ENCODE peak calls at places on chromosomes 16 and 17, in seven cellular contexts. W is suprapubic skin, P is A549, I is ascending aorta, A is Panc1, C is tibial artery, G is GM23248. V is an unnamed sample. For H3K4me1, the result is how much of the 10 kb centered on the place peaks cover.

GRCh38 chr17:10021239-10021638 is 116.2 kb upstream of the RCVRN start:
- DNase-seq in W (no peak), P (no peak), I (no peak), A (no peak), C (no peak), G (no peak), V (no peak)

GRCh38 chr17:14156689-14157088 is 80.0 kb downstream of the CDRT15 start:
- DNase-seq in W (no peak), P (no peak), I (no peak), A (no peak), C (no peak), G (peak), V (no peak)

GRCh38 chr17:72846399-72846798 is 246.1 kb downstream of the SLC39A11 start:
- DNase-seq in W (no peak), P (no peak), I (no peak), A (no peak), C (no peak), G (no peak), V (no peak)

GRCh38 chr17:19718041-19718612 is 1.7 kb upstream of the SLC47A2 start:
- DNase-seq in W (no peak), P (no peak), I (no peak), A (no peak), C (no peak), G (no peak), V (no peak)

GRCh38 chr17:63571632-63572310 is 21.5 kb downstream of the DCAF7 start:
- DNase-seq in W (no peak), P (no peak), I (no peak), A (no peak), C (no peak), G (peak), V (no peak)

GRCh38 chr16:30741461-30741914 is 6.7 kb upstream of the PHKG2 start:
- DNase-seq in W (peak), P (peak), I (no peak), A (peak), C (peak), G (peak), V (no peak)

GRCh38 chr16:87725596-87726235 is 40.1 kb downstream of the KLHDC4 start:
- DNase-seq in W (no peak), P (no peak), I (no peak), A (no peak), C (no peak), G (no peak), V (no peak)

GRCh38 chr16:72013888-72014538 is 5.5 kb downstream of the DHODH start:
- DNase-seq in W (no peak), P (no peak), I (no peak), A (no peak), C (no peak), G (no peak), V (no peak)

GRCh38 chr16:56041556-56042140 is 149.6 kb upstream of the GNAO1 start:
- DNase-seq in W (no peak), P (peak), I (no peak), A (no peak), C (no peak), G (peak), V (peak)

GRCh38 chr16:57993897-57994296 is 6.6 kb downstream of the ZNF319 start:
- DNase-seq in W (no peak), P (no peak), I (no peak), A (no peak), C (no peak), G (no peak), V (no peak)

GRCh38 chr17:16926591-16927451 is 45.1 kb downstream of the TNFRSF13B start:
- DNase-seq in W (no peak), P (no peak), I (peak), A (no peak), C (peak), G (no peak), V (no peak)

GRCh38 chr16:89020068-89020924 is 43.3 kb upstream of the CBFA2T3 start:
- DNase-seq in W (no peak), P (no peak), I (no peak), A (no peak), C (no peak), G (no peak), V (no peak)

GRCh38 chr17:30235386-30236296 is at the start of gene SLC6A4:
- DNase-seq in W (no peak), P (peak), I (peak), A (no peak), C (no peak), G (peak), V (no peak)

GRCh38 chr17:51585514-51586104 is 325.3 kb downstream of the UTP18 start:
- DNase-seq in W (no peak), P (peak), I (no peak), A (no peak), C (no peak), G (no peak), V (peak)

GRCh38 chr17:72158895-72159885 is 38.4 kb downstream of the SOX9 start:
- DNase-seq in W (no peak), P (no peak), I (no peak), A (no peak), C (no peak), G (no peak), V (no peak)

GRCh38 chr16:46573008-46573833 is 48.0 kb downstream of the SHCBP1 start:
- DNase-seq in W (no peak), P (peak), I (no peak), A (no peak), C (no peak), G (peak), V (no peak)

GRCh38 chr17:44334315-44335181 is 9.9 kb upstream of the SLC25A39 start:
- DNase-seq in W (peak), P (no peak), I (no peak), A (no peak), C (no peak), G (no peak), V (no peak)

GRCh38 chr17:35051579-35052239 is 11.8 kb downstream of the RFFL start:
- DNase-seq in W (no peak), P (no peak), I (no peak), A (no peak), C (no peak), G (peak), V (no peak)

GRCh38 chr16:19926449-19927390 is 42.1 kb upstream of the GPRC5B start:
- DNase-seq in W (no peak), P (no peak), I (no peak), A (no peak), C (no peak), G (peak), V (no peak)

GRCh38 chr16:69109486-69110270 is 4.2 kb downstream of the HAS3 start:
- DNase-seq in W (peak), P (no peak), I (no peak), A (no peak), C (peak), G (no peak), V (no peak)

GRCh38 chr17:28385037-28385797 is 13.7 kb downstream of the SARM1 start:
- DNase-seq in W (peak), P (no peak), I (no peak), A (no peak), C (no peak), G (no peak), V (no peak)

GRCh38 chr16:56767018-56767417 is 37.1 kb downstream of the NUP93 start:
- DNase-seq in W (no peak), P (no peak), I (no peak), A (no peak), C (no peak), G (no peak), V (no peak)

GRCh38 chr17:3993493-3994220 is 29.4 kb upstream of the ATP2A3 start:
- DNase-seq in W (peak), P (no peak), I (no peak), A (no peak), C (peak), G (no peak), V (no peak)

GRCh38 chr17:69286257-69286656 is 40.7 kb downstream of the ABCA5 start:
- DNase-seq in W (no peak), P (no peak), I (no peak), A (no peak), C (no peak), G (peak), V (no peak)

GRCh38 chr17:79845601-79845949 is 6.3 kb upstream of the CBX4 start:
- DNase-seq in W (no peak), P (peak), I (no peak), A (no peak), C (no peak), G (peak), V (no peak)

GRCh38 chr16:49532243-49532870 is 158.8 kb downstream of the C16orf78 start:
- DNase-seq in W (no peak), P (no peak), I (no peak), A (no peak), C (no peak), G (no peak), V (no peak)

GRCh38 chr17:63911657-63912100 is 621 bp upstream of the CSHL1 start:
- DNase-seq in W (peak), P (peak), I (peak), A (peak), C (no peak), G (peak), V (no peak)

GRCh38 chr16:80007216-80007615 is 406.7 kb upstream of the MAF start:
- DNase-seq in W (no peak), P (no peak), I (no peak), A (no peak), C (no peak), G (no peak), V (no peak)

GRCh38 chr17:45355087-45355486 is 38.3 kb upstream of the MAP3K14 start:
- DNase-seq in W (peak), P (no peak), I (peak), A (no peak), C (no peak), G (no peak), V (no peak)

GRCh38 chr17:66018786-66019185 is 173.1 kb downstream of the CEP112 start:
- DNase-seq in W (no peak), P (no peak), I (no peak), A (no peak), C (no peak), G (no peak), V (no peak)

GRCh38 chr17:38719943-38720641 is 10.0 kb upstream of the CISD3 start:
- DNase-seq in W (no peak), P (no peak), I (no peak), A (no peak), C (no peak), G (no peak), V (peak)
- H3K4me1 ChIP-seq in W (under half), P (under half), I (under half), A (under half), C (under half), G (under half), V (under half)

GRCh38 chr16:3355589-3355988 is at the start of gene OR2C1:
- DNase-seq in W (no peak), P (no peak), I (no peak), A (no peak), C (no peak), G (no peak), V (no peak)

GRCh38 chr16:3358884-3359283 is 3.2 kb downstream of the OR2C1 start:
- DNase-seq in W (no peak), P (no peak), I (no peak), A (no peak), C (no peak), G (no peak), V (no peak)

GRCh38 chr16:3356118-3356517 is 429 bp downstream of the OR2C1 start:
- DNase-seq in W (no peak), P (no peak), I (no peak), A (no peak), C (no peak), G (no peak), V (no peak)
- H3K4me3 ChIP-seq in W (no peak), P (no peak), I (no peak), A (no peak), C (no peak), G (no peak), V (no peak)

DNA sequence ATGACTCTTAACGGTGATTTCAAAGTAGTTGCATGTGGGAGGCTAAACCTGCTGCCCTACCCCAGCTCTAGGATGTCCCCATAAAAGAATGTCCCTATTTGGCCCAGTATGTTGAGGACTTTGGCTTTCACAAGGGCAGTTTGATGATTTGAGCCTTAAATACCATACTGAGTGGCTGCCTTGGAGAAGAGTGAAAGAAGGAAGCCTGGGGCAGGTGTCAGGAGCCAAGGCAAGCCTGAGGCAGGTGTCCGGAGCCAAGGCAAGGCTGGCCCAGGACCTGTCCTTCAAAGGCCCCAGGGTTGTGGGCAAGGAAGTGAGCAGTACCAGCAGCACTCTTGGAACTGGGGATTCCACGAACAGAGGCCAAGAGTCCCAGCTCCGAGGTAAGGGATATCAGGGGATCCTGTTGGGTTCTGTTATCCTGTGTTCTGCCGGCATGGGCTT is 18.6 kb downstream of the ST6GALNAC2 start:
- DNase-seq in W (no peak), P (no peak), I (no peak), A (no peak), C (no peak), G (no peak), V (no peak)
- H3K4me1 ChIP-seq in W (under half), P (under half), I (under half), A (half or more), C (under half), G (under half), V (under half)

GRCh38 chr17:6654816-6655731 is 3.5 kb downstream of the C17orf100 start:
- DNase-seq in W (no peak), P (no peak), I (no peak), A (no peak), C (no peak), G (no peak), V (no peak)

GRCh38 chr17:6660765-6661463 is 9.4 kb downstream of the C17orf100 start:
- DNase-seq in W (peak), P (no peak), I (no peak), A (no peak), C (no peak), G (no peak), V (no peak)

GRCh38 chr17:6661464-6661848 is 9.9 kb downstream of the C17orf100 start:
- DNase-seq in W (peak), P (no peak), I (no peak), A (no peak), C (no peak), G (no peak), V (no peak)

GRCh38 chr17:6660101-6660500 is 8.5 kb downstream of the C17orf100 start:
- DNase-seq in W (no peak), P (no peak), I (no peak), A (no peak), C (no peak), G (no peak), V (no peak)

DNA sequence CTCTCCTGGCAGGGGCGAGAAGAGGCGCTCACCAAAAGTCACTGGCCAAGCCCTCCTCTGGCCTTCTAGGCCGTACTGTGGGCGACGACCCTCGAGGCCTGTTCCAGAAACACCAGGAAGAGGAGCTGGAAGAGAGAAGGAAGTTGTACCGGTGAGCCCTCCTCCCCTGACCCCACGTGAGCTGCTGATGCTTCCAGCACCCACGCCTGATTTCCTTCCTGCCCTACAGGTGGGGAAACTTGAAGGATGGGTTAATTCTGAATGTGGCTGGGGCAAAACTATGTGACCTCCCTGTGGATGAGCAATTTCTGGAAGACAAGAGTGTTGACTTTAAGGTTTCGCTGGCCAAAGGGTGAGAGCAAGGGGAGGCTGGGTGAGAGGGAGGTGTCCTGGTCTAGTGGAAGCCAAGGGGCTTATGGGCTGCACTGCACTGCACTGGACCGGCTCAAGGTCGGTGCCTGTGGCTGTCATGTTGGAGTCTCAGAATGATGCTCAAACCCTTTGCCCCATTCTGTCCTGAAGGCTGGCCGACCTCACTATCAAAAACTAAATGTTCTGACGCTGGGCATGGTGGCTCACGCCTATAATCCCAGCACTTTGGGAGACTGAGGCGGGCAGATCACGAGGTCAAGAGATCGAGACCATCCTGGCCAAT is 6.2 kb downstream of the C17orf100 start:
- DNase-seq in W (no peak), P (no peak), I (no peak), A (no peak), C (no peak), G (no peak), V (no peak)
- H3K4me3 ChIP-seq in W (peak), P (no peak), I (no peak), A (no peak), C (no peak), G (no peak), V (peak)

GRCh38 chr16:75250809-75251279 is 580 bp downstream of the BCAR1 start:
- DNase-seq in W (no peak), P (peak), I (peak), A (no peak), C (peak), G (peak), V (no peak)

GRCh38 chr16:75252049-75252864 is 833 bp upstream of the BCAR1 start:
- DNase-seq in W (no peak), P (no peak), I (no peak), A (no peak), C (peak), G (peak), V (no peak)

GRCh38 chr16:75252946-75253911 is 1.8 kb upstream of the BCAR1 start:
- DNase-seq in W (peak), P (no peak), I (peak), A (no peak), C (peak), G (peak), V (peak)

GRCh38 chr16:75250089-75250808 is 1.2 kb downstream of the BCAR1 start:
- DNase-seq in W (no peak), P (peak), I (peak), A (no peak), C (peak), G (peak), V (no peak)

GRCh38 chr16:75251280-75252048 is at the start of gene BCAR1:
- DNase-seq in W (no peak), P (peak), I (peak), A (no peak), C (peak), G (peak), V (no peak)
- H3K4me1 ChIP-seq in W (half or more), P (half or more), I (half or more), A (half or more), C (half or more), G (half or more), V (under half)

GRCh38 chr17:67456103-67456502 is 79.0 kb downstream of the PITPNC1 start:
- DNase-seq in W (no peak), P (no peak), I (no peak), A (no peak), C (no peak), G (no peak), V (no peak)

GRCh38 chr17:67449885-67450755 is 73.0 kb downstream of the PITPNC1 start:
- DNase-seq in W (no peak), P (no peak), I (peak), A (no peak), C (no peak), G (no peak), V (no peak)

GRCh38 chr17:67449065-67449464 is 72.0 kb downstream of the PITPNC1 start:
- DNase-seq in W (no peak), P (no peak), I (no peak), A (no peak), C (no peak), G (no peak), V (no peak)

GRCh38 chr17:67456889-67457288 is 79.8 kb downstream of the PITPNC1 start:
- DNase-seq in W (no peak), P (no peak), I (peak), A (no peak), C (no peak), G (no peak), V (no peak)

GRCh38 chr17:67452681-67453554 is 75.8 kb downstream of the PITPNC1 start:
- DNase-seq in W (no peak), P (no peak), I (peak), A (no peak), C (no peak), G (no peak), V (no peak)
- H3K4me3 ChIP-seq in W (no peak), P (no peak), I (no peak), A (no peak), C (no peak), G (no peak), V (no peak)

GRCh38 chr17:57720636-57721035 is 24.5 kb downstream of the CCDC182 start:
- DNase-seq in W (peak), P (no peak), I (no peak), A (no peak), C (peak), G (no peak), V (no peak)

GRCh38 chr17:57721967-57722703 is 23.0 kb downstream of the CCDC182 start:
- DNase-seq in W (no peak), P (no peak), I (no peak), A (no peak), C (peak), G (no peak), V (no peak)

GRCh38 chr17:57723427-57724037 is 21.6 kb downstream of the CCDC182 start:
- DNase-seq in W (no peak), P (no peak), I (no peak), A (no peak), C (peak), G (no peak), V (no peak)

GRCh38 chr17:57724038-57724728 is 20.9 kb downstream of the CCDC182 start:
- DNase-seq in W (no peak), P (no peak), I (no peak), A (no peak), C (no peak), G (no peak), V (no peak)

DNA sequence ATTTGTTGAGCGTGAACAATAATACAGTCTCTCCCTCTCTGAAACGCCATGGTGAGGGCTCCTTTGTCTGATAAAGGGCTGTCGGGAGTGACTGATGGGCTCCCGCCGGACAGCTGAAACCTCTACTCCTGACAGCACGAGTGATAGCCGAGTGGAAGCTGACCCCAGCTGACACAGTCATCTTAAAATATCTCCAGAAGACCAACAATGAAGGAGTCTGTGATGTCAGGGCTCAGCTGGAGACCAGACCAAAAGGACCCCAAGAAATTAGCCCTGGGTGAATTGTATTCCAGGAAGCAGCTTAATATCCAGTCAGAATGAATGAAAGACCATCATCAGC is 22.4 kb downstream of the CCDC182 start:
- DNase-seq in W (no peak), P (no peak), I (no peak), A (no peak), C (no peak), G (no peak), V (no peak)
- H3K4me1 ChIP-seq in W (under half), P (under half), I (under half), A (under half), C (under half), G (under half), V (under half)